ENCODE peak calls at places on chromosomes 4 and X, in six cellular contexts. F, Z, Q, P, O and W are unnamed samples.

GRCh38 chr4:116018831-116019230 is 905.4 kb upstream of the NDST4 start:
- DNase-seq in F (no peak), Z (no peak), Q (no peak), P (no peak), O (no peak), W (no peak)

GRCh38 chrX:83511208-83511607 is 3.1 kb downstream of the POU3F4 start:
- DNase-seq in F (peak; percentile 48), Z (no peak), Q (peak; percentile 64), P (peak; percentile 60), O (no peak), W (no peak)

GRCh38 chrX:69016220-69016941 is 148.9 kb downstream of the PJA1 start:
- DNase-seq in F (no peak), Z (no peak), Q (no peak), P (no peak), O (no peak), W (no peak)

GRCh38 chr4:142846105-142846728 is at the start of gene INPP4B:
- DNase-seq in F (peak; percentile 48), Z (peak; percentile 38), Q (peak; percentile 56), P (peak; percentile 76), O (peak; percentile 71), W (no peak)

GRCh38 chrX:11273544-11273943 is 19.7 kb upstream of the AMELX start:
- DNase-seq in F (no peak), Z (no peak), Q (peak; percentile 39), P (peak; percentile 63), O (no peak), W (no peak)

GRCh38 chrX:129139837-129140679 is 383.2 kb downstream of the SMARCA1 start:
- DNase-seq in F (no peak), Z (no peak), Q (peak; percentile 54), P (peak; percentile 35), O (no peak), W (no peak)

GRCh38 chr4:107721436-107722090 is 1.5 kb upstream of the PAPSS1 start:
- DNase-seq in F (peak; percentile 59), Z (no peak), Q (no peak), P (no peak), O (peak; percentile 64), W (peak; percentile 42)

GRCh38 chr4:108544504-108544903 is 75.9 kb upstream of the RPL34 start:
- DNase-seq in F (no peak), Z (no peak), Q (peak; percentile 14), P (peak; percentile 19), O (no peak), W (no peak)

GRCh38 chr4:113481820-113482219 is 279.7 kb downstream of the CAMK2D start:
- DNase-seq in F (no peak), Z (no peak), Q (no peak), P (no peak), O (no peak), W (no peak)

GRCh38 chr4:84915396-84915780 is 51.1 kb downstream of the WDFY3 start:
- DNase-seq in F (no peak), Z (no peak), Q (peak; percentile 24), P (no peak), O (no peak), W (no peak)

GRCh38 chrX:49282647-49283011 is 13.0 kb downstream of the PPP1R3F start:
- DNase-seq in F (peak; percentile 17), Z (no peak), Q (peak; percentile 7), P (peak; percentile 21), O (no peak), W (no peak)

GRCh38 chr4:145153181-145153903 is 27.0 kb downstream of the OTUD4 start:
- DNase-seq in F (no peak), Z (no peak), Q (no peak), P (no peak), O (no peak), W (no peak)

GRCh38 chrX:133953078-133953477 is 32.3 kb downstream of the GPC3 start:
- DNase-seq in F (no peak), Z (no peak), Q (no peak), P (no peak), O (no peak), W (no peak)

GRCh38 chrX:155065035-155065734 is 5.8 kb downstream of the CMC4 start:
- DNase-seq in F (no peak), Z (no peak), Q (peak; percentile 34), P (peak; percentile 71), O (no peak), W (no peak)

GRCh38 chr4:110614981-110615365 is 7.9 kb downstream of the PITX2 start:
- DNase-seq in F (peak; percentile 46), Z (no peak), Q (no peak), P (no peak), O (no peak), W (no peak)

GRCh38 chrX:12153317-12153716 is 15.0 kb downstream of the FRMPD4 start:
- DNase-seq in F (no peak), Z (no peak), Q (no peak), P (no peak), O (no peak), W (no peak)

GRCh38 chr4:58611012-58611411 is 1500.8 kb upstream of the IGFBP7 start:
- DNase-seq in F (no peak), Z (no peak), Q (no peak), P (no peak), O (no peak), W (no peak)

GRCh38 chr4:159395693-159396092 is 292.8 kb downstream of the RAPGEF2 start:
- DNase-seq in F (no peak), Z (no peak), Q (no peak), P (peak; percentile 37), O (no peak), W (no peak)

GRCh38 chr4:31539279-31540074 is 819.3 kb downstream of the PCDH7 start:
- DNase-seq in F (no peak), Z (no peak), Q (peak; percentile 26), P (peak; percentile 1), O (no peak), W (no peak)

GRCh38 chr4:145619639-145619996 is 433 bp downstream of the MMAA start:
- DNase-seq in F (no peak), Z (no peak), Q (no peak), P (peak; percentile 62), O (no peak), W (no peak)

GRCh38 chrX:152638443-152638904 is 779 bp downstream of the GABRQ start:
- DNase-seq in F (no peak), Z (no peak), Q (no peak), P (no peak), O (no peak), W (no peak)

GRCh38 chrX:153924149-153924861 is 1.8 kb downstream of the ARHGAP4 start:
- DNase-seq in F (no peak), Z (no peak), Q (peak; percentile 23), P (peak; percentile 23), O (peak; percentile 42), W (peak; percentile 54)

DNA sequence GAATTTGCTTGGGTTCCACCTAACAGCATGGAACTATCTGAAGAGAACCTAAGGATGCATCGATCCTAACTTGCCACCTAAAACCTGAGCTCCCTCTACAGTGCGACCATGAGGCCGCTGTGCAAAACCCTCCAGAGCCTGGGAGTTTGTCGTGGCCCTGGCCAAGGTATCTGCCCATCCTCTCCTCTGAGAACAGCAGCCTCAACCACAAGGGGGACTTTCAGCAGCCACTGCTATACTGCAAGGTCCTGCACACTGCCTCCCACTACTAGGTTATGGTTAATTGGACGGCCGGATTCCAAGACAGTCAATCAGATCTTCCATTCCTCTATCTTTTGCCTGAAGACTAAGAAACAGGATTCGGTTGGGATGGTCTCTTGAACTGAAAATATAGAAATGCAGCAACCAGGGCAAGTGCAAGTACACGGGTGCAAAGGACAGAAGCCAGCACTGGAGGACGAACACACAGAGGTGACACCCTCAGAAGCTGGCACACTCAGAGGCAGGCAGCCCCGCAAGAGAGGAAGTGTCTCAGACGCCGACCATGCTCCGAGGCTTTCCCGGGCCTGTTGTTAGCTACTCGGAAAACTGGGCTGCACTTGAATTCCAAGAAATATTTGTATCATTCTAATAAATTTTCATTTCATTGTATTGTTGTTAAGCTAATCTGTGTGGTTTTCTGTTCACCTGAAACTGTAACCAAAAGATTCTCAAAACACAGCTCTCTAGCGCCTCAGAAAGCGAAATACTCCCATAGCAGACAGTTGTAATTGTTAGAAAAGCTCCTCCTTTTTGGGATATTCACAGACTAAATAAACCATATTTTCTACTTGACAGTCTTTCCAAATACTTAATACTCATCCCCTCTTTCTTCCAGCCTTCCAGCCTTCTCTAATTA is 63.3 kb downstream of the AFAP1 start:
- DNase-seq in F (peak; percentile 54), Z (peak; percentile 8), Q (peak; percentile 58), P (peak; percentile 80), O (no peak), W (no peak)
- TF ChIP-seq CTCF in F (no peak), Z (peak; percentile 39), Q (peak; percentile 45), P (peak; percentile 38), O (no peak), W (no peak)

GRCh38 chr4:170853422-170854021 is 763.8 kb upstream of the AADAT start:
- DNase-seq in F (peak; percentile 68), Z (peak; percentile 45), Q (peak; percentile 41), P (peak; percentile 3), O (peak; percentile 36), W (peak; percentile 30)
- TF ChIP-seq CTCF in F (peak; percentile 74), Z (peak; percentile 93), Q (peak; percentile 79), P (peak; percentile 38), O (peak; percentile 84), W (peak; percentile 83)

GRCh38 chr4:138522366-138522765 is 280.2 kb upstream of the SLC7A11 start:
- DNase-seq in F (no peak), Z (no peak), Q (peak; percentile 25), P (peak; percentile 6), O (peak; percentile 16), W (peak; percentile 10)
- TF ChIP-seq CTCF in F (peak; percentile 34), Z (peak; percentile 55), Q (peak; percentile 46), P (peak; percentile 37), O (peak; percentile 51), W (no peak)

GRCh38 chr4:6763330-6763851 is 19.1 kb upstream of the KIAA0232 start:
- DNase-seq in F (no peak), Z (no peak), Q (no peak), P (no peak), O (no peak), W (no peak)
- TF ChIP-seq CTCF in F (no peak), Z (peak; percentile 30), Q (no peak), P (no peak), O (no peak), W (no peak)

GRCh38 chr4:7238300-7238960 is 46.1 kb downstream of the SORCS2 start:
- DNase-seq in F (peak; percentile 45), Z (no peak), Q (no peak), P (no peak), O (no peak), W (no peak)
- TF ChIP-seq CTCF in F (peak; percentile 28), Z (peak; percentile 45), Q (no peak), P (peak; percentile 9), O (peak; percentile 12), W (no peak)

GRCh38 chrX:103211012-103211715 is 3.7 kb upstream of the BEX4 start:
- DNase-seq in F (peak; percentile 22), Z (peak; percentile 38), Q (peak; percentile 51), P (peak; percentile 29), O (peak; percentile 49), W (peak; percentile 32)
- TF ChIP-seq CTCF in F (peak; percentile 29), Z (peak; percentile 66), Q (peak; percentile 55), P (peak; percentile 39), O (peak; percentile 54), W (no peak)

DNA sequence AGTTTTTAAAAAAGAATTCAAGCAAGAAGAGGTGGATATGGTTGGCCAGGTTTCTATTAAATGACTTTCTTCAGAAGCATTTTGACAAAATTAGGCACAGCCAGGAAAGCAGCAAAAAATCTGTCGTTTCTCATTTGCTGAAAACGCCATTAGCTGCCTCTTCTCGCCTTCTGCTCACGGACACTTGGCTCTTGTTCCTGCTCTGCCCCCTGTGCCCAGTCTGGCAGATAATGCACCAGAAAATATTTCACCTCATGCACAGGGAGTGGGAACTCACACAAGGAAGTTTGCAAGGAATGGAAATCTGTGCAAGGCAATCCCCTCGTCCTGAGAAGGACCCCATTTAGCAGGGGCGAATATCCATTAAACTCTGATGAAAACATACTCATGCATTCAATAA is 260.0 kb downstream of the PACRGL start:
- DNase-seq in F (no peak), Z (no peak), Q (no peak), P (no peak), O (no peak), W (no peak)
- TF ChIP-seq CTCF in F (no peak), Z (no peak), Q (no peak), P (no peak), O (no peak), W (no peak)